ENCODE peak calls at places on chromosomes 11 and 22, in four cellular contexts. I is GM12891, W is K562, B is H1. M is an unnamed sample.

GRCh38 chr11:16013649-16014275 is 342.6 kb downstream of the SOX6 start:
- DNase-seq in I (no peak), W (no peak), B (no peak), M (no peak)

GRCh38 chr11:108872781-108873291 is 208.0 kb downstream of the DDX10 start:
- DNase-seq in I (no peak), W (no peak), B (no peak), M (no peak)

GRCh38 chr22:17264321-17265052 is 45.3 kb upstream of the ADA2 start:
- DNase-seq in I (no peak), W (no peak), B (no peak), M (no peak)

GRCh38 chr22:46835693-46836092 is 73.2 kb downstream of the TBC1D22A start:
- DNase-seq in I (no peak), W (no peak), B (no peak), M (no peak)

GRCh38 chr11:87290304-87290922 is 252.7 kb downstream of the TMEM135 start:
- DNase-seq in I (no peak), W (peak), B (no peak), M (no peak)

GRCh38 chr11:101835465-101836063 is 79.2 kb upstream of the CEP126 start:
- DNase-seq in I (no peak), W (no peak), B (no peak), M (no peak)

GRCh38 chr22:32219030-32219429 is 14.2 kb upstream of the RFPL2 start:
- DNase-seq in I (no peak), W (no peak), B (no peak), M (no peak)

GRCh38 chr11:69044111-69045013 is 4.4 kb upstream of the TPCN2 start:
- DNase-seq in I (no peak), W (no peak), B (peak), M (no peak)

GRCh38 chr22:24391836-24392217 is 35.6 kb upstream of the ADORA2A start:
- DNase-seq in I (no peak), W (no peak), B (no peak), M (no peak)

GRCh38 chr22:21051145-21051835 is 5.5 kb downstream of the LRRC74B start:
- DNase-seq in I (no peak), W (no peak), B (no peak), M (no peak)

GRCh38 chr11:46006418-46007070 is 84.1 kb downstream of the LARGE2 start:
- DNase-seq in I (peak), W (peak), B (no peak), M (peak)

GRCh38 chr11:94493443-94494199 is at the start of the genes ANKRD49 and MRE11:
- DNase-seq in I (peak), W (peak), B (peak), M (peak)
- TF ChIP-seq POLR2A in I (peak), W (peak), B (peak), M (peak)

GRCh38 chr11:11415786-11416390 is 62.8 kb upstream of the CSNK2A3 start:
- DNase-seq in I (no peak), W (no peak), B (no peak), M (no peak)
- TF ChIP-seq TAF1 in I (no peak), W (no peak), B (no peak), M (no peak)

GRCh38 chr11:92048415-92048814 is 176.2 kb upstream of the FAT3 start:
- DNase-seq in I (no peak), W (no peak), B (no peak), M (no peak)
- TF ChIP-seq POLR2AphosphoS5 in I (no peak), W (no peak), B (no peak), M (no peak)

DNA sequence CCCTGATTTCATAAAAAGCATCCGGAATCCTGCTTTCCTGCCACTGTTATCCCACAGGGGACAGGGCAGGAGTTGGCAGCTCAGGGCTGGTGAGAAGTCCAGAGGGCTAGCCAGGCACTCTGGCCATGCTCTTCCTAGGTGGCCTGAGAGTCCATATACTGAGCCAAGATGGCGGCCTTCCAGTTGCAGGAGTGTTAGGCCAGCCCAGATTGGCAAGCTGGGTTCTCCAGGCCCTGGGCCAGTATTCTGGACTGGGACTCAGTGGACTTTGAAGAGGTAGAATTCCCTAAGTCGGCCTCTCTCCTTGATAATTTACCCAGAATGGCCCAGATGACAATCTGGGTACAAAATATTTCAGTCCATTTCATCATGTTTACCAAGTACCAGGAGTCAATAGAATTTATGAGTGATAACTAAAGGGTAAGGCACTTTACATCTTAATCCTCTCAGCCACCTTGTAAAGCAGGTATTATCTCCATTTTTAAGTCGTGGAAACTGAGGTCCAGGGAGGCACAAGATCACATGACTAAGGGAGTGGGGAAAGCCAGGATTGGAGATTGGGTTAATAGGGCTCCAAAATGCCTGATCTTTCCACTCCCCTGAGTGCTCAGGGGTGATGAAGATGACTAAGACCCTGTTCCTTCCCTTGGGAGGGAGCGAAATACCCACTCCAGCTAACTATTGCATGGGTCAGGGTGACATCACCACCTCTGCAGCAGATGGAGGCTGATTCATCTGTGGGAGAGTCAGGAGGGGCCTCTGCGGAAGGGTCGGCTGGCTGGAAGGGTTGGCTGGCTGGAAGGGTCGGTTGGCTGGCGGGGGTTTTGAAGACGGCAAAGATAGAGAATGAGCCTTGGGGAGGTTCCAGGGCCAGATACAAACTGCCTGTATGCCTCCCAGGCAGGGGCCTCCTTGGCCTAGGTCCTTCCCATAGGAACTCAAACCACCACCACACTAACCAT is 1.2 kb upstream of the MICALL1 start:
- DNase-seq in I (no peak), W (peak), B (no peak), M (no peak)
- TF ChIP-seq POLR2A in I (no peak), W (peak), B (no peak), M (no peak)

GRCh38 chr22:44159230-44159629 is 21.5 kb upstream of the PARVG start:
- DNase-seq in I (no peak), W (no peak), B (no peak), M (no peak)

GRCh38 chr22:44158766-44159165 is 22.0 kb upstream of the PARVG start:
- DNase-seq in I (no peak), W (no peak), B (no peak), M (no peak)

GRCh38 chr22:44159811-44160210 is 20.9 kb upstream of the PARVG start:
- DNase-seq in I (no peak), W (no peak), B (no peak), M (no peak)

GRCh38 chr22:44160416-44160815 is 20.3 kb upstream of the PARVG start:
- DNase-seq in I (no peak), W (no peak), B (no peak), M (no peak)

GRCh38 chr22:44157916-44158618 is 22.7 kb upstream of the PARVG start:
- DNase-seq in I (no peak), W (no peak), B (no peak), M (no peak)
- TF ChIP-seq TAF1 in I (no peak), W (no peak), B (no peak), M (no peak)

GRCh38 chr11:18704045-18704645 is 5.6 kb downstream of the TMEM86A start:
- DNase-seq in I (no peak), W (no peak), B (no peak), M (no peak)

GRCh38 chr11:18704698-18705097 is 6.1 kb downstream of the TMEM86A start:
- DNase-seq in I (no peak), W (no peak), B (no peak), M (no peak)

GRCh38 chr11:18700872-18701271 is 2.3 kb downstream of the TMEM86A start:
- DNase-seq in I (no peak), W (no peak), B (no peak), M (no peak)

GRCh38 chr11:18701614-18702216 is 3.1 kb downstream of the TMEM86A start:
- DNase-seq in I (no peak), W (no peak), B (no peak), M (no peak)

GRCh38 chr11:18703001-18703763 is 4.6 kb downstream of the TMEM86A start:
- DNase-seq in I (no peak), W (no peak), B (no peak), M (no peak)
- TF ChIP-seq POLR2AphosphoS5 in I (no peak), W (no peak), B (no peak), M (no peak)

DNA sequence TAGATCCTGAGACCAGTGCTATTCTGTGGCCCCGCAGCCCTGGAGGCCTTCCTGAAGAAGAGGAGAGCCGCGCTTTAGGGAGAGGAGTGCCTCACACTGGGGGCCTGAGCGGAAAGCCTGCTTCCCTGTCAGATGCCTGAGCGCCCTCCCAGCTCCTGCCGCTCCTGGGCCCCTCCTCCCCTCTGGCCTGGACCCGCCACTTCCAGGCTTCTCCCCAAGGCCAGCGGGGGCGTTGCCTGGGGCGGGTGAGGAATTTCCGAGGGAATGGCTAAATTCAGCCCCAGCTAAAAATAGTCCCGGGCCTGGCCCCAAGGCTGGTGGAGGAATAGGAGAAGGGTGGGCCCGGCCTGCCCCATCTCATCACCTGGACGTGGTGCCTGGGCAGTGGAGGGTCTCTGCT is 15.4 kb downstream of the ARHGEF17 start:
- DNase-seq in I (no peak), W (no peak), B (no peak), M (no peak)
- TF ChIP-seq POLR2A in I (no peak), W (no peak), B (no peak), M (no peak)

M was measured in GM12892.